ENCODE peak calls at places on chromosomes 4 and X, in eight cellular contexts. One of them, this sample, is unnamed. For H3K4me1 and H3K36me3, the result is how much of the 10 kb centered on the place peaks cover.

GRCh38 chrX:150907474-150907873 is 9.0 kb upstream of the CD99L2 start:
- DNase-seq in GM23248: no peak
- DNase-seq in heart right ventricle: peak
- DNase-seq in right lobe of liver: no peak
- DNase-seq in lung: no peak
- DNase-seq in ovary: no peak
- DNase-seq in breast epithelium: no peak
- DNase-seq in mesendoderm: no peak
- DNase-seq in this sample: no peak

GRCh38 chr4:112817933-112818921 is 181.3 kb downstream of the LARP7 start:
- DNase-seq in ovary: peak
- DNase-seq in heart right ventricle: peak
- DNase-seq in lung: peak
- DNase-seq in breast epithelium: no peak
- DNase-seq in right lobe of liver: no peak
- DNase-seq in GM23248: peak
- DNase-seq in mesendoderm: peak
- DNase-seq in this sample: peak

GRCh38 chr4:56435001-56435747 is at the start of gene PPAT:
- DNase-seq in GM23248: peak
- DNase-seq in right lobe of liver: peak
- DNase-seq in ovary: peak
- DNase-seq in breast epithelium: peak
- DNase-seq in mesendoderm: peak
- DNase-seq in heart right ventricle: peak
- DNase-seq in lung: peak
- DNase-seq in this sample: peak

GRCh38 chrX:115573172-115573571 is 12.2 kb downstream of the PLS3 start:
- DNase-seq in lung: no peak
- DNase-seq in GM23248: peak
- DNase-seq in heart right ventricle: no peak
- DNase-seq in right lobe of liver: no peak
- DNase-seq in ovary: no peak
- DNase-seq in mesendoderm: no peak
- DNase-seq in breast epithelium: no peak
- DNase-seq in this sample: no peak

GRCh38 chr4:109294006-109294405 is 8.5 kb downstream of the COL25A1 start:
- DNase-seq in GM23248: peak
- DNase-seq in lung: no peak
- DNase-seq in breast epithelium: no peak
- DNase-seq in ovary: no peak
- DNase-seq in mesendoderm: peak
- DNase-seq in right lobe of liver: no peak
- DNase-seq in heart right ventricle: no peak
- DNase-seq in this sample: no peak

GRCh38 chr4:5924466-5925125 is 31.7 kb upstream of the CRMP1 start:
- DNase-seq in breast epithelium: no peak
- DNase-seq in heart right ventricle: no peak
- DNase-seq in ovary: no peak
- DNase-seq in lung: no peak
- DNase-seq in GM23248: no peak
- DNase-seq in right lobe of liver: no peak
- DNase-seq in mesendoderm: no peak
- DNase-seq in this sample: no peak

GRCh38 chr4:4606321-4606720 is 64.5 kb upstream of the STX18 start:
- DNase-seq in breast epithelium: no peak
- DNase-seq in ovary: no peak
- DNase-seq in heart right ventricle: no peak
- DNase-seq in GM23248: peak
- DNase-seq in mesendoderm: no peak
- DNase-seq in lung: no peak
- DNase-seq in right lobe of liver: no peak
- DNase-seq in this sample: no peak

GRCh38 chrX:24081661-24082154 is 27.0 kb downstream of the EIF2S3 start:
- DNase-seq in heart right ventricle: peak
- DNase-seq in mesendoderm: peak
- DNase-seq in ovary: peak
- DNase-seq in lung: no peak
- DNase-seq in GM23248: peak
- DNase-seq in breast epithelium: peak
- DNase-seq in right lobe of liver: peak
- DNase-seq in this sample: peak

GRCh38 chr4:163484906-163485305 is 9.6 kb upstream of the TMA16 start:
- DNase-seq in mesendoderm: peak
- DNase-seq in ovary: peak
- DNase-seq in heart right ventricle: no peak
- DNase-seq in breast epithelium: no peak
- DNase-seq in right lobe of liver: no peak
- DNase-seq in GM23248: peak
- DNase-seq in lung: no peak
- DNase-seq in this sample: peak

GRCh38 chrX:18995216-18995615 is 11.3 kb upstream of the PHKA2 start:
- DNase-seq in GM23248: peak
- DNase-seq in mesendoderm: no peak
- DNase-seq in lung: no peak
- DNase-seq in ovary: no peak
- DNase-seq in right lobe of liver: no peak
- DNase-seq in breast epithelium: no peak
- DNase-seq in heart right ventricle: no peak
- DNase-seq in this sample: no peak

GRCh38 chrX:10198254-10198653 is 41.5 kb downstream of the CLCN4 start:
- DNase-seq in mesendoderm: no peak
- DNase-seq in right lobe of liver: no peak
- DNase-seq in lung: no peak
- DNase-seq in ovary: no peak
- DNase-seq in breast epithelium: no peak
- DNase-seq in GM23248: no peak
- DNase-seq in heart right ventricle: no peak
- DNase-seq in this sample: no peak

GRCh38 chrX:1440506-1440905 is 12.2 kb downstream of the ASMTL start:
- DNase-seq in GM23248: no peak
- DNase-seq in breast epithelium: peak
- DNase-seq in ovary: no peak
- DNase-seq in mesendoderm: no peak
- DNase-seq in right lobe of liver: peak
- DNase-seq in heart right ventricle: no peak
- DNase-seq in lung: no peak
- DNase-seq in this sample: no peak
- H3K27ac ChIP-seq in GM23248: no peak
- H3K27ac ChIP-seq in breast epithelium: no peak
- H3K27ac ChIP-seq in ovary: no peak
- H3K27ac ChIP-seq in mesendoderm: no peak
- H3K27ac ChIP-seq in right lobe of liver: no peak
- H3K27ac ChIP-seq in heart right ventricle: no peak
- H3K27ac ChIP-seq in lung: no peak
- H3K27ac ChIP-seq in this sample: no peak

GRCh38 chr4:123554819-123555499 is 158.4 kb downstream of the SPRY1 start:
- DNase-seq in ovary: no peak
- DNase-seq in right lobe of liver: no peak
- DNase-seq in breast epithelium: no peak
- DNase-seq in heart right ventricle: no peak
- DNase-seq in GM23248: no peak
- DNase-seq in lung: no peak
- DNase-seq in mesendoderm: no peak
- DNase-seq in this sample: peak
- H3K4me1 ChIP-seq in ovary: under half
- H3K4me1 ChIP-seq in right lobe of liver: under half
- H3K4me1 ChIP-seq in breast epithelium: under half
- H3K4me1 ChIP-seq in heart right ventricle: under half
- H3K4me1 ChIP-seq in GM23248: under half
- H3K4me1 ChIP-seq in lung: under half
- H3K4me1 ChIP-seq in mesendoderm: under half
- H3K4me1 ChIP-seq in this sample: under half

GRCh38 chr4:172152284-172152683 is 339.1 kb downstream of the GALNTL6 start:
- DNase-seq in right lobe of liver: no peak
- DNase-seq in heart right ventricle: no peak
- DNase-seq in breast epithelium: no peak
- DNase-seq in mesendoderm: no peak
- DNase-seq in GM23248: no peak
- DNase-seq in ovary: no peak
- DNase-seq in lung: no peak
- DNase-seq in this sample: no peak
- H3K36me3 ChIP-seq in right lobe of liver: under half
- H3K36me3 ChIP-seq in heart right ventricle: under half
- H3K36me3 ChIP-seq in breast epithelium: under half
- H3K36me3 ChIP-seq in mesendoderm: under half
- H3K36me3 ChIP-seq in GM23248: under half
- H3K36me3 ChIP-seq in ovary: under half
- H3K36me3 ChIP-seq in lung: under half
- H3K36me3 ChIP-seq in this sample: under half

GRCh38 chrX:136589966-136590365 is 58.0 kb downstream of the VGLL1 start:
- DNase-seq in heart right ventricle: no peak
- DNase-seq in breast epithelium: no peak
- DNase-seq in ovary: no peak
- DNase-seq in lung: no peak
- DNase-seq in right lobe of liver: no peak
- DNase-seq in GM23248: peak
- DNase-seq in mesendoderm: no peak
- DNase-seq in this sample: no peak
- H3K27ac ChIP-seq in heart right ventricle: no peak
- H3K27ac ChIP-seq in breast epithelium: no peak
- H3K27ac ChIP-seq in ovary: no peak
- H3K27ac ChIP-seq in lung: no peak
- H3K27ac ChIP-seq in right lobe of liver: no peak
- H3K27ac ChIP-seq in GM23248: peak
- H3K27ac ChIP-seq in mesendoderm: no peak
- H3K27ac ChIP-seq in this sample: no peak

This sample was measured in SJSA1.